ENCODE peak calls at places on chromosomes 6 and 20, in nine cellular contexts. R, I, D, F, U, Q, X, M and K are unnamed samples.

GRCh38 chr6:4727671-4728435 is 48.4 kb upstream of the CDYL start:
- DNase-seq in R (no peak), I (no peak), D (no peak), F (no peak), U (no peak), Q (peak; percentile 45), X (no peak), M (peak; percentile 62), K (no peak)

GRCh38 chr6:3885262-3886036 is 36.3 kb downstream of the FAM50B start:
- DNase-seq in R (no peak), I (no peak), D (no peak), F (no peak), U (no peak), Q (peak; percentile 7), X (no peak), M (peak; percentile 84), K (no peak)

GRCh38 chr6:26159417-26160273 is 72.4 kb downstream of the HFE start:
- DNase-seq in R (no peak), I (no peak), D (no peak), F (no peak), U (no peak), Q (peak; percentile 71), X (no peak), M (no peak), K (no peak)

GRCh38 chr6:1864496-1864895 is 254.8 kb downstream of the FOXC1 start:
- DNase-seq in R (no peak), I (no peak), D (no peak), F (no peak), U (no peak), Q (no peak), X (no peak), M (no peak), K (no peak)

GRCh38 chr6:90790058-90790457 is 203.2 kb upstream of the MAP3K7 start:
- DNase-seq in R (no peak), I (no peak), D (no peak), F (no peak), U (no peak), Q (no peak), X (no peak), M (no peak), K (no peak)

GRCh38 chr6:7269816-7270215 is 43.2 kb downstream of the SSR1 start:
- DNase-seq in R (no peak), I (no peak), D (no peak), F (peak; percentile 38), U (no peak), Q (no peak), X (no peak), M (no peak), K (no peak)

GRCh38 chr6:105592329-105592728 is 189.4 kb upstream of the PREP start:
- DNase-seq in R (no peak), I (no peak), D (no peak), F (no peak), U (no peak), Q (no peak), X (no peak), M (peak; percentile 34), K (no peak)

GRCh38 chr6:138465007-138465645 is 34.2 kb downstream of the NHSL1 start:
- DNase-seq in R (no peak), I (no peak), D (no peak), F (no peak), U (no peak), Q (no peak), X (no peak), M (peak; percentile 73), K (no peak)

GRCh38 chr20:64192406-64192805 is 28.2 kb downstream of the MYT1 start:
- DNase-seq in R (no peak), I (no peak), D (peak; percentile 30), F (no peak), U (no peak), Q (no peak), X (no peak), M (no peak), K (no peak)

GRCh38 chr6:131519670-131520436 is 53.2 kb upstream of the ARG1 start:
- DNase-seq in R (peak; percentile 14), I (peak; percentile 44), D (no peak), F (no peak), U (no peak), Q (peak; percentile 52), X (no peak), M (peak; percentile 29), K (no peak)

GRCh38 chr6:3337521-3338350 is 79.0 kb downstream of the PSMG4 start:
- DNase-seq in R (no peak), I (no peak), D (no peak), F (no peak), U (no peak), Q (peak; percentile 37), X (no peak), M (no peak), K (no peak)

GRCh38 chr6:13522639-13523038 is 35.2 kb upstream of the GFOD1 start:
- DNase-seq in R (no peak), I (no peak), D (no peak), F (no peak), U (no peak), Q (no peak), X (no peak), M (no peak), K (no peak)

GRCh38 chr6:20840675-20841074 is 306.4 kb downstream of the CDKAL1 start:
- DNase-seq in R (no peak), I (no peak), D (no peak), F (no peak), U (no peak), Q (no peak), X (no peak), M (peak; percentile 41), K (no peak)

GRCh38 chr20:37915800-37916570 is 13.1 kb downstream of the VSTM2L start:
- DNase-seq in R (no peak), I (no peak), D (no peak), F (no peak), U (no peak), Q (no peak), X (peak; percentile 38), M (no peak), K (no peak)

GRCh38 chr6:140879861-140880260 is 1252.9 kb upstream of the GJE1 start:
- DNase-seq in R (no peak), I (no peak), D (no peak), F (no peak), U (no peak), Q (no peak), X (no peak), M (no peak), K (no peak)

GRCh38 chr6:158781692-158782373 is 37.3 kb downstream of the EZR start:
- DNase-seq in R (no peak), I (no peak), D (no peak), F (no peak), U (no peak), Q (no peak), X (no peak), M (no peak), K (no peak)

GRCh38 chr6:42539135-42539534 is 24.7 kb upstream of the UBR2 start:
- DNase-seq in R (no peak), I (no peak), D (no peak), F (no peak), U (no peak), Q (no peak), X (no peak), M (no peak), K (no peak)

GRCh38 chr6:56024931-56025330 is 149.5 kb upstream of the BMP5 start:
- DNase-seq in R (no peak), I (no peak), D (no peak), F (no peak), U (no peak), Q (no peak), X (no peak), M (no peak), K (no peak)